ENCODE peak calls at places on chromosomes 16 and 17, in four cellular contexts. U, N, V and P are unnamed samples.

GRCh38 chr17:36993227-36993626 is 44.5 kb downstream of the AATF start:
- DNase-seq in U (no peak), N (no peak), V (no peak), P (peak; percentile 87)

GRCh38 chr17:55641559-55642160 is 81.0 kb downstream of the TMEM100 start:
- DNase-seq in U (peak; percentile 78), N (peak; percentile 71), V (peak; percentile 33), P (peak; percentile 67)

GRCh38 chr17:2792541-2793169 is 3.6 kb upstream of the RAP1GAP2 start:
- DNase-seq in U (no peak), N (no peak), V (no peak), P (no peak)

GRCh38 chr17:73420897-73421296 is 109.1 kb upstream of the CDC42EP4 start:
- DNase-seq in U (no peak), N (no peak), V (no peak), P (no peak)

GRCh38 chr17:50363217-50364060 is 9.5 kb downstream of the MRPL27 start:
- DNase-seq in U (no peak), N (no peak), V (peak; percentile 71), P (peak; percentile 73)

GRCh38 chr16:74700206-74701040 is at the start of gene MLKL:
- DNase-seq in U (peak; percentile 80), N (peak; percentile 58), V (no peak), P (no peak)

GRCh38 chr17:4073983-4074830 is 68.6 kb downstream of the ZZEF1 start:
- DNase-seq in U (peak; percentile 77), N (no peak), V (no peak), P (no peak)

GRCh38 chr17:15966879-15967248 is 21.9 kb downstream of the ADORA2B start:
- DNase-seq in U (peak; percentile 56), N (no peak), V (no peak), P (no peak)

GRCh38 chr17:49574283-49574892 is 1.3 kb upstream of the NXPH3 start:
- DNase-seq in U (no peak), N (no peak), V (no peak), P (no peak)

GRCh38 chr16:85767569-85767968 is 16.7 kb upstream of the C16orf74 start:
- DNase-seq in U (no peak), N (peak; percentile 48), V (no peak), P (no peak)

GRCh38 chr17:35257080-35257701 is 14.3 kb downstream of the SLFN5 start:
- DNase-seq in U (no peak), N (no peak), V (no peak), P (peak; percentile 70)

GRCh38 chr17:49659983-49660382 is 17.9 kb downstream of the SPOP start:
- DNase-seq in U (no peak), N (no peak), V (no peak), P (no peak)

GRCh38 chr17:40323731-40324650 is 15.0 kb downstream of the RARA start:
- DNase-seq in U (peak; percentile 73), N (no peak), V (no peak), P (no peak)

GRCh38 chr17:33202011-33202410 is 91.1 kb downstream of the ASIC2 start:
- DNase-seq in U (no peak), N (no peak), V (no peak), P (no peak)

GRCh38 chr17:31726980-31727427 is 132.0 kb downstream of the COPRS start:
- DNase-seq in U (no peak), N (no peak), V (no peak), P (no peak)

GRCh38 chr17:12041316-12041715 is 20.6 kb downstream of the MAP2K4 start:
- DNase-seq in U (no peak), N (no peak), V (no peak), P (no peak)

GRCh38 chr17:20156196-20157077 is 147.3 kb downstream of the SPECC1 start:
- DNase-seq in U (peak; percentile 77), N (peak; percentile 85), V (no peak), P (peak; percentile 55)

GRCh38 chr16:64971211-64971610 is 150.7 kb downstream of the CDH11 start:
- DNase-seq in U (no peak), N (no peak), V (no peak), P (no peak)

GRCh38 chr17:39576187-39576586 is 31.5 kb downstream of the NEUROD2 start:
- DNase-seq in U (no peak), N (no peak), V (no peak), P (no peak)

GRCh38 chr17:3026856-3027751 is 36.3 kb downstream of the OR1D5 start:
- DNase-seq in U (peak; percentile 32), N (no peak), V (no peak), P (no peak)

GRCh38 chr16:27449434-27450188 is 47.6 kb downstream of the IL21R start:
- DNase-seq in U (peak; percentile 88), N (no peak), V (no peak), P (no peak)

GRCh38 chr17:39652635-39653315 is 12.4 kb upstream of the TCAP start:
- DNase-seq in U (no peak), N (peak; percentile 38), V (no peak), P (peak; percentile 78)

GRCh38 chr17:45293413-45294211 is 23.2 kb downstream of the MAP3K14 start:
- DNase-seq in U (peak; percentile 93), N (peak; percentile 87), V (no peak), P (no peak)

GRCh38 chr16:70428178-70428998 is 10.5 kb downstream of the ST3GAL2 start:
- DNase-seq in U (peak; percentile 92), N (peak; percentile 95), V (no peak), P (peak; percentile 48)

GRCh38 chr17:77620282-77620681 is 338.2 kb upstream of the TNRC6C start:
- DNase-seq in U (no peak), N (no peak), V (no peak), P (no peak)

GRCh38 chr17:46191332-46192210 is 1.7 kb downstream of the KANSL1 start:
- DNase-seq in U (no peak), N (peak; percentile 67), V (no peak), P (peak; percentile 39)

DNA sequence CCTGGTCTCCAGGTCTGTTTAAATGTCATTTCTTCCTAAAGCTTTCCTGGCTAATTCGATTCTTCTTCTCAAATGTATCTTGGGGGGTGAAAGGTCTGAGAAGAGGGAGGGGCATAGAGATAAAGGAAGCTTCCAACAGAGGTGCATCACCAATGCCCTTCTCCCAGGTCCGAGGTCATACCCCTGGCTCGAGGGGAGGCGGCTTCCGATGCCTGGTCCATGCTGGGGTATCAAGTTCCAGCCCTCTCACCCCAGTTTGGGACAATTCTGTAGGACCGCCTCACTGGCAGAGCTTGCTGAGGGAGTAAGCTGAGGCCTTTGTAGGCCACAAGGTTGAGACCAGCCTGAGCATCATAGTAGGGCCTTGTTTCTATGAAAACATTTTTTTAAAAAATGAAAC is 10.3 kb upstream of the CEP20 start:
- DNase-seq in U (no peak), N (no peak), V (no peak), P (no peak)
- H3K4me1 ChIP-seq in U (no peaks in the 10 kb centered on the region), N (no peaks in the 10 kb centered on the region), V (no peaks in the 10 kb centered on the region), P (no peaks in the 10 kb centered on the region)

DNA sequence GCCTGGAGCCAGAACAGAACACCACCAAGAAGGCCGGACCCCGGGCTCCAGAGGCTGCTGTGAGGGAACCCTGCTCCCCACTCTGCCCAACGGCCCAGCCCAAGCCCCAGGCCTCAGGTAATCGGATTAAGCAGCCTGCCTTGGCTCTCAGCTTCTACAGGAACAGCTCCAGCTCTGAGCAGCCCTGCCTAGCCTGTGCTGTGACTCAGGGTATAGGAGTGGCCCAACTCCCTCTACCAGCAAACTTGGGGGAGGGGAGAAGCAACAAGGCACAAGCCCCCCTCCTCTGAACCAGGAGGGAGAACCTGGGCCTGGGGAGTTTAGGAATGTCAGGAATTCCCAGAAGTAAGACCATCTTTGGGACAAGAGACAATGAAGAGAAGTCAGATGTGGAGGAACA is 849 bp upstream of the SOX15 start:
- DNase-seq in U (no peak), N (peak; percentile 38), V (no peak), P (no peak)
- H3K4me3 ChIP-seq in U (no peak overlapping the region), N (no peak overlapping the region), V (no peak overlapping the region), P (no peak overlapping the region)

DNA sequence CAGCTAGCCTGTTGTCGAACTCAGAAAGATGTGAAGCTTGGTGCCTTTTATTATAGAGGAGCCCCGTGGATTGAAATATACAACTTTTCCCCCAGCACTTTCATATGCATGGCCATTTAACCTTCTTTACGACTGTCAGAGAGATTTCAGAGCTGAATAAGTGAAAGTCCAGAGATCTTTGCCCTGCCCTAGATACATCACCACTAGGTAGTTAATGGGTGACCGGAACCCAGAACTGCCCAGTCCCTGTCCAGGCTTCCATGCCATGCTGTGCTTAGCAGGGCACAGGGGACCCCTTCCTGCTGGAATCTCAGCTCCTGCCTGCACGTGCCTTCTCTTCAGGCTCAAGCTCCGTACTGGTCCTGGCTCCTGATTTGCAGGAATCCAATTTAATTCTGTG is 32.2 kb downstream of the SRL start:
- DNase-seq in U (peak; percentile 56), N (no peak), V (no peak), P (no peak)
- H3K4me1 ChIP-seq in U (no peaks in the 10 kb centered on the region), N (peaks cover 15% of the 10 kb centered on the region), V (peaks cover 2% of the 10 kb centered on the region), P (peaks cover 5% of the 10 kb centered on the region)

GRCh38 chr16:84613408-84614071 is 4.3 kb downstream of the COTL1 start:
- DNase-seq in U (no peak), N (no peak), V (no peak), P (no peak)

GRCh38 chr16:84614075-84614474 is 3.8 kb downstream of the COTL1 start:
- DNase-seq in U (no peak), N (no peak), V (no peak), P (no peak)

GRCh38 chr16:84616515-84616914 is 1.4 kb downstream of the COTL1 start:
- DNase-seq in U (peak; percentile 79), N (no peak), V (no peak), P (no peak)

GRCh38 chr16:84617068-84617630 is 729 bp downstream of the COTL1 start:
- DNase-seq in U (peak; percentile 75), N (peak; percentile 43), V (no peak), P (no peak)

GRCh38 chr16:84614914-84615813 is 2.7 kb downstream of the COTL1 start:
- DNase-seq in U (no peak), N (no peak), V (no peak), P (no peak)
- H3K4me3 ChIP-seq in U (no peak overlapping the region), N (no peak overlapping the region), V (no peak overlapping the region), P (no peak overlapping the region)

DNA sequence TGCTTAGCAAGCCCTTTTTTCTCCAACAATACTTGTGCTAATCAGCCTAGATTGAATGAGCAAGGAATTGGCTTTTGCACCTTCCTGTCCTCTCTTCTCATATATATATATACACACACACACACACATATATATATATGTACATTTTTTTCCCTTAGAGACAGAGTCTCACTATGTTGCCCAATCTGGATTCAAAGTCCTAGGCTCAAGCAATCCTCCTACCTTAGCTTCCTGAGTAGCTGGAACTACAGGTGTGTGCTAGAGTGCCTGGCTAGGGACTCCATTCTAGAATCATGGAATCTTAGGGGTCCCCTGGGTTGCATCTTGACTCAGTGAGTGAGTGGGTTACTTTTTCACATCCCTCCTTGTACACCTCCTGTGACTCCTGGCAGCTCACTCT is 27.0 kb downstream of the RAI1 start:
- DNase-seq in U (no peak), N (no peak), V (no peak), P (no peak)
- H3K4me1 ChIP-seq in U (no peaks in the 10 kb centered on the region), N (peaks cover 59% of the 10 kb centered on the region), V (peaks cover 12% of the 10 kb centered on the region), P (peaks cover 2% of the 10 kb centered on the region)

DNA sequence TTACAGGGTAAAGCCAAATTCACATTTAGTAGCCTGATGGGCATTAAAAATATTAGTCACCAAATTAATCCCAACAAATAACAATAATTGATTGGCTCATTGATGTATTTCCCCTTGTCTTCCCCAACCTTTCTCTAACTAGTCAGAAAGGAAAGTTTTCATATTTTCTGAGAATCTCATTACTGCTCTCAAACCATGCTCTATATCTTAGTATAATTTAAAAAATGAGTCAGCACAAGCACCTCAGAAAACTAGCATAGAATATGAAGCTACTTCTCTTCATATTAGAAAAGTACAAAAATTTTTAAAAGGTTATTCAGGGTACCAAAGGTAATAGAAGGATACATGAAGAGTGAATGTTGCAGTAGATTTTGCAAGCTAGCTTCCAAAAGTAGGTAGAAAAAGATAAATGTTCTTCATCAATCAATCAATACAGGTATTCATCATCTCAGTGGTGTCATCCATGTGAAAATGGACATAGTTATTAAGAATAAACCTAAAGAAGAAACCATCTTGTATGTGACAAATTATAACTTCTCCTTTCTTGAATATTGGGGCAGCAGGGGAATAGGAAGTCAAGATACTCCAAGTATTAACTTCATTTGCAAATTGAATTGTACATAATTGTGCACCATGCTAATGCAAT is 4.8 kb downstream of the STAT5B start:
- DNase-seq in U (no peak), N (no peak), V (no peak), P (no peak)
- H3K4me3 ChIP-seq in U (no peak overlapping the region), N (no peak overlapping the region), V (no peak overlapping the region), P (no peak overlapping the region)